ENCODE peak calls at places on chromosome 19, in ten cellular contexts. Z is AG08395; T is stimulated activated CD4-positive, alpha-beta T cell treated with anti-CD3 and anti-CD28 coated beads, Interleukin-15, amount 100 ng/mL, for 1 hour; L is ovary; S is activated T-cell treated with anti-CD3 and anti-CD28 coated beads, Interleukin-2, amount 50 U/mL, for 1 hour; B is amygdala; X is GM19239; I is brain microvascular endothelial cell; F is HS-27A; M is RPMI8226. W is an unnamed sample.

GRCh38 chr19:13492128-13492527 is 14.2 kb downstream of the CACNA1A start:
- DNase-seq in S (no peak), Z (peak), X (no peak), I (peak), T (no peak), M (no peak), F (no peak), B (no peak), L (no peak), W (no peak)

GRCh38 chr19:31656507-31656906 is 307.3 kb upstream of the TSHZ3 start:
- DNase-seq in Z (no peak), M (no peak), F (no peak), T (no peak), I (no peak), L (no peak), S (no peak), X (no peak), B (no peak), W (no peak)

GRCh38 chr19:31539386-31539785 is 190.2 kb upstream of the TSHZ3 start:
- DNase-seq in L (no peak), B (no peak), M (no peak), T (no peak), I (no peak), F (no peak), S (no peak), X (no peak), Z (no peak), W (no peak)

GRCh38 chr19:17325881-17326594 is 8.6 kb downstream of the ANO8 start:
- DNase-seq in X (no peak), B (peak), M (no peak), I (no peak), L (no peak), F (no peak), T (no peak), Z (no peak), S (no peak), W (no peak)

GRCh38 chr19:861756-862528 is 2.5 kb downstream of the CFD start:
- DNase-seq in F (no peak), B (no peak), I (no peak), Z (peak), T (peak), S (peak), L (no peak), X (peak), M (peak), W (peak)

GRCh38 chr19:1680976-1681375 is 28.6 kb upstream of the TCF3 start:
- DNase-seq in F (no peak), Z (no peak), I (no peak), S (no peak), T (no peak), M (no peak), L (no peak), X (no peak), B (no peak), W (no peak)

GRCh38 chr19:48636859-48637448 is at the start of gene DBP:
- DNase-seq in I (no peak), S (no peak), L (no peak), T (no peak), F (no peak), Z (no peak), X (peak), M (peak), B (no peak), W (peak)

GRCh38 chr19:35353635-35354034 is 4.6 kb upstream of the FFAR3 start:
- DNase-seq in T (no peak), B (no peak), F (no peak), I (no peak), Z (no peak), S (peak), M (no peak), X (no peak), L (no peak), W (no peak)

GRCh38 chr19:42524250-42524649 is 4.0 kb downstream of the CEACAM1 start:
- DNase-seq in T (no peak), X (no peak), Z (no peak), S (no peak), I (no peak), B (no peak), F (no peak), L (no peak), M (no peak), W (no peak)

GRCh38 chr19:41705393-41706174 is 2.8 kb upstream of the CEACAM5 start:
- DNase-seq in B (no peak), M (peak), S (peak), Z (no peak), X (no peak), F (no peak), I (no peak), L (no peak), T (no peak), W (no peak)

GRCh38 chr19:39430675-39431593 is 4.8 kb downstream of the RPS16 start:
- DNase-seq in F (no peak), L (no peak), X (no peak), B (no peak), I (peak), M (peak), S (peak), Z (no peak), T (peak), W (peak)